ENCODE peak calls at places on chromosome 15, in four cellular contexts. H is breast epithelium, V is PC-3, M is gastrocnemius medialis. C is an unnamed sample.

GRCh38 chr15:52808441-52808840 is 18.3 kb upstream of the ONECUT1 start:
- DNase-seq in M (no peak), V (no peak), H (no peak), C (no peak)

GRCh38 chr15:39511000-39511914 is 69.6 kb upstream of the THBS1 start:
- DNase-seq in V (peak; percentile 83), M (peak; percentile 39), H (no peak), C (no peak)

GRCh38 chr15:65611888-65612615 is 1.1 kb upstream of the INTS14 start:
- DNase-seq in M (no peak), V (no peak), H (no peak), C (peak; percentile 11)

GRCh38 chr15:37361621-37362020 is 261.3 kb upstream of the MEIS2 start:
- DNase-seq in H (no peak), V (no peak), M (no peak), C (no peak)

GRCh38 chr15:64773606-64774555 is 1.5 kb downstream of the RBPMS2 start:
- DNase-seq in M (no peak), H (no peak), V (no peak), C (no peak)

GRCh38 chr15:101137312-101137940 is 114.4 kb downstream of the CHSY1 start:
- DNase-seq in V (no peak), M (no peak), H (no peak), C (no peak)

GRCh38 chr15:83654379-83655236 is 685 bp downstream of the ADAMTSL3 start:
- DNase-seq in V (peak; percentile 12), H (no peak), M (no peak), C (peak; percentile 32)

GRCh38 chr15:56886450-56886856 is 32.0 kb upstream of the TCF12 start:
- DNase-seq in V (no peak), M (no peak), H (no peak), C (no peak)

GRCh38 chr15:40242671-40243070 is 3.8 kb downstream of the PAK6 start:
- DNase-seq in M (no peak), V (no peak), H (no peak), C (no peak)

GRCh38 chr15:98123297-98123696 is 162.8 kb downstream of the ARRDC4 start:
- DNase-seq in V (no peak), H (no peak), M (no peak), C (no peak)

GRCh38 chr15:57198654-57199241 is 177.6 kb upstream of the CGNL1 start:
- DNase-seq in H (no peak), V (peak; percentile 28), M (no peak), C (no peak)

GRCh38 chr15:39685999-39686613 is 96.5 kb downstream of the FSIP1 start:
- DNase-seq in H (no peak), M (no peak), V (peak; percentile 70), C (peak; percentile 17)

GRCh38 chr15:44536298-44536961 is 517 bp upstream of the EIF3J start:
- DNase-seq in H (peak; percentile 87), V (peak; percentile 82), M (peak; percentile 84), C (peak; percentile 91)

GRCh38 chr15:83339396-83339795 is 54.9 kb upstream of the BNC1 start:
- DNase-seq in H (no peak), V (no peak), M (no peak), C (no peak)

GRCh38 chr15:45704329-45705249 is 69.8 kb downstream of the SQOR start:
- DNase-seq in M (no peak), V (no peak), H (no peak), C (no peak)

DNA sequence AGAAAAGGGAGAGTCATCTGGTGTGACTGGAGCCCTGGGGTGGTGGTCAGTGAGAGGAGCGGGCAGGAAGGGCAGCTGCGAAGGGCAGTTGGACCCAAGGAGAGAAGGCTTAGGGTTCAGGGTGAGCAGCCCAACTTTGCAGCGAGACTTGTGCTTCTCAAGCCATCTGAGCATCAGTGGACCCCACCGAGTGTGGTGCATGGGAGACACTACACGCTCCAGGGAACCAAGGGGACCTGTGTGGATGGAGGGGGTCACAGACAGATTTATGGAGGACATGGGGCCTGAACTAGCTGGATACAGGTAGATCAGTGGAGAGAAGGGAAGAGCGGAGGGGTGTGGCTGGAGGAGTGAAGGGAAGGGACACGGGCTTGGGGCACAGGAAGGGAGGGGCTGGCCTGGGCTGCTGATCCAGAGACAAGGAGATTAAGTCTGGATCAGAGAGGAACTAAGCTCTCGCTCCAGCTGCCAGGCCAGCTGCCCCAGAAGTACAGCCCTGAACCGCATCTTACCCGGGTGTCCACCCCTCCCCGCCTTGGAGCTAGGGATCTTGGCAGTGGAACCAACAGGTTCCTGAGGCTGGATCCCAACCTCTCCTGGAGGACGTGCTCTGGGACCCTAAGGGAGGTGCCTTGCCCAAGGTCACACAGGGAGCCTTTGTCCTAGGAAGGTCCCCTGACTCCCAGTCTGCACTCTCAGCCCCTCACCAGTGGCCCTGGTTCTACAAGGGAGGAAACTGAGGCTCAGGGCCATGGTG is 120.5 kb downstream of the CORO2B start:
- DNase-seq in H (no peak), V (no peak), M (no peak), C (peak; percentile 97)
- H3K27ac ChIP-seq in H (no peak overlapping the region), V (no peak overlapping the region), M (peak overlapping the region; percentile 32), C (peak overlapping the region; percentile 98)

GRCh38 chr15:92069308-92070244 is 216.1 kb downstream of the SLCO3A1 start:
- DNase-seq in M (no peak), H (no peak), V (peak; percentile 74), C (no peak)
- H3K4me3 ChIP-seq in M (no peak overlapping the region), H (peak overlapping the region; percentile 4), V (peak overlapping the region; percentile 24), C (no peak overlapping the region)

GRCh38 chr15:90049666-90050604 is 48.8 kb downstream of the ZNF710 start:
- DNase-seq in H (no peak), M (no peak), V (no peak), C (no peak)

GRCh38 chr15:90046846-90047481 is 45.8 kb downstream of the ZNF710 start:
- DNase-seq in M (peak; percentile 86), V (peak; percentile 67), H (peak; percentile 73), C (no peak)

GRCh38 chr15:90049030-90049429 is 47.9 kb downstream of the ZNF710 start:
- DNase-seq in H (no peak), V (no peak), M (no peak), C (no peak)

GRCh38 chr15:90046289-90046688 is 45.2 kb downstream of the ZNF710 start:
- DNase-seq in H (no peak), M (no peak), V (no peak), C (no peak)

DNA sequence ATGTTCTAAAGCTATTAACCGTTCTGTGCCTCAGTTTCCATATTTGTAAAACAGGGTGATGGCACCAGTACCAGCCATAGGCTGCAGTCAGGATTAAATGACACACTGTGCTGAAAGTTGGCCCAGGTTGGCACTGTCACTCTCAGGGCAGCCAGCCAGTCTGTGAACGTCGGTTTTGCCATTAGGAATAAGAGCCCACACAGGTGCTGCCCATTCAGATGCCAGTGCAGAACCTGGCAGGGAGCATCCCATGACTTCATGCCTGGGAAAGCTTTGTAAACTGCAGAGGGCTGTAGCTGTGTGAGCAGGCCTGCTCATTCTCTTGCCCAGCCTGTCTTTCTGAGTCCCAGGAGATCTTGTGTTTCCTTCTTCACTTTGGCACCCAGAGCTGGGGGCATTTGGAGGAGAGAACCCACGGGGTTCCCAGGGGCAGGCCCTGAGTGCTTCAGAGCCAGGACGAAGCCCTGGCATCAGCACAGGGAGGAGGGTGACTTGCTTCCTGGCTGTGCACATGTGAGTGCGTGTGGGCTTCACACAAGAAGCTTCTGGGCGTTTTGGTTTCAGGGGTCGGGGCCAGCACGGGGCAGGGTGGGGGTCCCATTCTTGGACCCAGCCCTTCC is 46.9 kb downstream of the ZNF710 start:
- DNase-seq in V (no peak), M (peak; percentile 92), H (no peak), C (no peak)
- H3K27ac ChIP-seq in V (no peak overlapping the region), M (peak overlapping the region; percentile 77), H (peak overlapping the region; percentile 84), C (no peak overlapping the region)

GRCh38 chr15:63597033-63597790 is at the start of gene FBXL22:
- DNase-seq in H (no peak), M (peak; percentile 62), V (no peak), C (no peak)
- H3K4me3 ChIP-seq in H (peak within 1 kb of the TSS; percentile 36), M (peak within 1 kb of the TSS; percentile 44), V (no peak within 1 kb of the TSS), C (no peak within 1 kb of the TSS)

GRCh38 chr15:91559066-91559465 is 294.4 kb upstream of the SLCO3A1 start:
- DNase-seq in M (no peak), H (no peak), V (no peak), C (no peak)

GRCh38 chr15:91566116-91566515 is 287.4 kb upstream of the SLCO3A1 start:
- DNase-seq in H (no peak), M (no peak), V (no peak), C (no peak)

GRCh38 chr15:91562698-91563097 is 290.8 kb upstream of the SLCO3A1 start:
- DNase-seq in H (no peak), M (no peak), V (no peak), C (no peak)

GRCh38 chr15:91561371-91562100 is 292.0 kb upstream of the SLCO3A1 start:
- DNase-seq in V (peak; percentile 76), H (no peak), M (peak; percentile 80), C (no peak)
- H3K27ac ChIP-seq in V (peak overlapping the region; percentile 79), H (peak overlapping the region; percentile 92), M (peak overlapping the region; percentile 77), C (no peak overlapping the region)

GRCh38 chr15:74129411-74130088 is 836 bp upstream of the ISLR2 start:
- DNase-seq in M (no peak), V (no peak), H (no peak), C (no peak)

GRCh38 chr15:74131618-74132191 is 1.3 kb downstream of the ISLR2 start:
- DNase-seq in V (no peak), M (no peak), H (no peak), C (no peak)

GRCh38 chr15:74132681-74133070 is 2.3 kb downstream of the ISLR2 start:
- DNase-seq in M (no peak), H (no peak), V (no peak), C (no peak)

GRCh38 chr15:74130089-74130848 is at the start of gene ISLR2:
- DNase-seq in M (no peak), H (no peak), V (no peak), C (no peak)

DNA sequence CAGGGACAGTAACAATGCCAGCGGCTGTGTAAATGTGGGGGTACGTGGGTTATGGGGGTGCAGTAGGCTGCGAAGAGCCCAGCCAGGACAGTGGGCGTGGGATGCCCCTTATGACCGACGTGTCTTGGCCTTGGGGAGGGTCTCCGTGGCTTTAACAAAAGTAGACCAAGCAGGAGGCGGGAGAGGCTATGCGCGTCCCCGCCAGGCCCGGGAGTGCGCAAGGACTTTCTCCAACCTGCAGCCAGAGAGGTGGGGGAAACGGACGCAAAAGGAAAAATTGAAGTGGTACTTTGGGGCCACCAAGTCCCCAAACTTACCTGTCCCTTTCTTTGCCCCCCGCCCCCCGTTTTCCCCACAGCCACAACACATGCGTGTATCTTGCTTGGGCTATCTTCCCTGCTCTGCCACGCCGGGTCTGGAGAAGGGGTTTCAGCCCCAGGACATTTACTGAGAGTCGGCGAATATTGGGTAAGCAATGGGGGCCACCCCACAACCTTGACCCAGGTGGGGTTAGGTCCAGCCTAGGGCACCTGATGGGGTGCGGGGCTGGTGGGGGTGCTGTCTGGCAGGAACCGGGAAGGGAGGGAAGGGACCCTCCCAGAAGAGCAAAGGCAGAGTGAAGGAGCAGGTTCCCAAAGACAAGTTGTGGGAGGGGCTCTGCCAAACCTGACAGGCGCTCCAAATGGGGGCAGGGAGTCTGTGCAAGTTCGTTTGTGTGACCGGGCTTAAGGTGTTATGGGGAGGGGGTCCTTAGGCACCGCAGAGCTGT is 647 bp downstream of the ISLR2 start:
- DNase-seq in V (no peak), M (no peak), H (no peak), C (no peak)
- H3K4me3 ChIP-seq in V (peak overlapping the region; percentile 24), M (peak overlapping the region; percentile 29), H (peak overlapping the region; percentile 45), C (no peak overlapping the region)

GRCh38 chr15:90084876-90085423 is 17.3 kb downstream of the IDH2 start:
- DNase-seq in H (no peak), M (no peak), V (no peak), C (no peak)

GRCh38 chr15:90083954-90084607 is 18.2 kb downstream of the IDH2 start:
- DNase-seq in H (no peak), V (no peak), M (no peak), C (no peak)

GRCh38 chr15:90087454-90088154 is 14.7 kb downstream of the IDH2 start:
- DNase-seq in M (no peak), V (peak; percentile 48), H (no peak), C (peak; percentile 53)

GRCh38 chr15:90085565-90085964 is 16.7 kb downstream of the IDH2 start:
- DNase-seq in H (no peak), V (no peak), M (no peak), C (no peak)

GRCh38 chr15:90086868-90087268 is 15.4 kb downstream of the IDH2 start:
- DNase-seq in M (no peak), V (peak; percentile 68), H (no peak), C (peak; percentile 61)
- H3K27ac ChIP-seq in M (peak overlapping the region; percentile 43), V (no peak overlapping the region), H (no peak overlapping the region), C (no peak overlapping the region)